ENCODE peak calls at places on chromosomes 4 and X, in four cellular contexts. V, N, X and O are unnamed samples.

GRCh38 chr4:128241425-128241913 is 46.1 kb downstream of the PGRMC2 start:
- DNase-seq in V (no peak), N (peak), X (peak), O (no peak)

GRCh38 chrX:74452199-74452481 is 30.8 kb downstream of the SLC16A2 start:
- DNase-seq in X (no peak), N (no peak), V (no peak), O (no peak)

GRCh38 chr4:170979736-170980135 is 833.5 kb upstream of the GALNTL6 start:
- DNase-seq in X (no peak), V (peak), N (no peak), O (no peak)

GRCh38 chrX:16722481-16722880 is 3.1 kb downstream of the SYAP1 start:
- DNase-seq in N (no peak), V (no peak), X (no peak), O (no peak)

GRCh38 chrX:154436597-154437397 is at the start of gene GDI1:
- DNase-seq in V (peak), N (peak), X (no peak), O (peak)

GRCh38 chr4:42306221-42307109 is 90.8 kb upstream of the SHISA3 start:
- DNase-seq in X (no peak), V (no peak), N (no peak), O (no peak)

GRCh38 chrX:68989865-68990606 is 161.2 kb downstream of the EFNB1 start:
- DNase-seq in V (no peak), N (peak), X (no peak), O (no peak)

GRCh38 chr4:54784188-54784671 is 126.5 kb downstream of the KIT start:
- DNase-seq in V (no peak), N (peak), X (no peak), O (no peak)

GRCh38 chrX:47264507-47265173 is 31.8 kb downstream of the USP11 start:
- DNase-seq in V (no peak), N (peak), X (no peak), O (no peak)

GRCh38 chr4:101451086-101451485 is 103.8 kb upstream of the PPP3CA start:
- DNase-seq in V (no peak), X (no peak), N (no peak), O (no peak)

GRCh38 chr4:155959417-155959816 is 5.8 kb upstream of the CTSO start:
- DNase-seq in N (no peak), X (no peak), V (no peak), O (no peak)

GRCh38 chrX:102138064-102138463 is 4.2 kb downstream of the TCEAL6 start:
- DNase-seq in V (no peak), N (no peak), X (no peak), O (no peak)

GRCh38 chr4:64497526-64497925 is 88.3 kb upstream of the TECRL start:
- DNase-seq in N (no peak), V (no peak), X (no peak), O (no peak)

GRCh38 chrX:53616921-53617320 is 69.6 kb downstream of the HUWE1 start:
- DNase-seq in X (no peak), V (no peak), N (no peak), O (no peak)